ENCODE peak calls at places on chromosomes 5 and 9, in nine cellular contexts. One of them, this sample, is unnamed.

GRCh38 chr5:14781106-14781505 is 90.5 kb downstream of the ANKH start:
- DNase-seq in cardiac septum: no peak
- DNase-seq in stimulated activated CD4-positive, alpha-beta T cell treated with anti-CD3 and anti-CD28 coated beads, Interleukin-2, amount 100 ng/mL, for 24 hours: no peak
- DNase-seq in breast epithelium: no peak
- DNase-seq in A549: no peak
- DNase-seq in neural progenitor cell: no peak
- DNase-seq in NCI-H1092 treated with DMSO at 0.1 percent for 48 hours: no peak
- DNase-seq in hepatic stellate cell: no peak
- DNase-seq in NCI-H1436: no peak
- DNase-seq in this sample: no peak

GRCh38 chr5:1882337-1883119 is at the start of gene IRX4:
- DNase-seq in cardiac septum: no peak
- DNase-seq in stimulated activated CD4-positive, alpha-beta T cell treated with anti-CD3 and anti-CD28 coated beads, Interleukin-2, amount 100 ng/mL, for 24 hours: no peak
- DNase-seq in breast epithelium: no peak
- DNase-seq in A549: peak
- DNase-seq in neural progenitor cell: peak
- DNase-seq in NCI-H1092 treated with DMSO at 0.1 percent for 48 hours: no peak
- DNase-seq in hepatic stellate cell: peak
- DNase-seq in NCI-H1436: no peak
- DNase-seq in this sample: peak

GRCh38 chr9:87292449-87293191 is 205.0 kb upstream of the DAPK1 start:
- DNase-seq in cardiac septum: no peak
- DNase-seq in stimulated activated CD4-positive, alpha-beta T cell treated with anti-CD3 and anti-CD28 coated beads, Interleukin-2, amount 100 ng/mL, for 24 hours: no peak
- DNase-seq in breast epithelium: no peak
- DNase-seq in A549: no peak
- DNase-seq in neural progenitor cell: no peak
- DNase-seq in NCI-H1092 treated with DMSO at 0.1 percent for 48 hours: no peak
- DNase-seq in hepatic stellate cell: no peak
- DNase-seq in NCI-H1436: no peak
- DNase-seq in this sample: no peak

GRCh38 chr5:113215401-113216060 is 219.3 kb downstream of the TSSK1B start:
- DNase-seq in cardiac septum: no peak
- DNase-seq in stimulated activated CD4-positive, alpha-beta T cell treated with anti-CD3 and anti-CD28 coated beads, Interleukin-2, amount 100 ng/mL, for 24 hours: no peak
- DNase-seq in breast epithelium: no peak
- DNase-seq in A549: no peak
- DNase-seq in neural progenitor cell: no peak
- DNase-seq in NCI-H1092 treated with DMSO at 0.1 percent for 48 hours: no peak
- DNase-seq in hepatic stellate cell: no peak
- DNase-seq in NCI-H1436: no peak
- DNase-seq in this sample: no peak

GRCh38 chr9:109908459-109909390 is 128.7 kb downstream of the PALM2AKAP2 start:
- DNase-seq in cardiac septum: no peak
- DNase-seq in stimulated activated CD4-positive, alpha-beta T cell treated with anti-CD3 and anti-CD28 coated beads, Interleukin-2, amount 100 ng/mL, for 24 hours: no peak
- DNase-seq in breast epithelium: no peak
- DNase-seq in A549: no peak
- DNase-seq in neural progenitor cell: no peak
- DNase-seq in NCI-H1092 treated with DMSO at 0.1 percent for 48 hours: no peak
- DNase-seq in hepatic stellate cell: peak
- DNase-seq in NCI-H1436: no peak
- DNase-seq in this sample: no peak

GRCh38 chr5:17455937-17456336 is 42.1 kb upstream of the TAF11L2 start:
- DNase-seq in cardiac septum: no peak
- DNase-seq in stimulated activated CD4-positive, alpha-beta T cell treated with anti-CD3 and anti-CD28 coated beads, Interleukin-2, amount 100 ng/mL, for 24 hours: no peak
- DNase-seq in breast epithelium: no peak
- DNase-seq in A549: no peak
- DNase-seq in neural progenitor cell: no peak
- DNase-seq in NCI-H1092 treated with DMSO at 0.1 percent for 48 hours: no peak
- DNase-seq in hepatic stellate cell: no peak
- DNase-seq in NCI-H1436: no peak
- DNase-seq in this sample: no peak

GRCh38 chr9:88984543-88984883 is 6.8 kb upstream of the S1PR3 start:
- DNase-seq in cardiac septum: no peak
- DNase-seq in stimulated activated CD4-positive, alpha-beta T cell treated with anti-CD3 and anti-CD28 coated beads, Interleukin-2, amount 100 ng/mL, for 24 hours: no peak
- DNase-seq in breast epithelium: no peak
- DNase-seq in A549: no peak
- DNase-seq in neural progenitor cell: no peak
- DNase-seq in NCI-H1092 treated with DMSO at 0.1 percent for 48 hours: no peak
- DNase-seq in hepatic stellate cell: no peak
- DNase-seq in NCI-H1436: no peak
- DNase-seq in this sample: no peak

GRCh38 chr5:145925803-145926202 is 10.6 kb upstream of the SH3RF2 start:
- DNase-seq in cardiac septum: no peak
- DNase-seq in stimulated activated CD4-positive, alpha-beta T cell treated with anti-CD3 and anti-CD28 coated beads, Interleukin-2, amount 100 ng/mL, for 24 hours: no peak
- DNase-seq in breast epithelium: no peak
- DNase-seq in A549: no peak
- DNase-seq in neural progenitor cell: no peak
- DNase-seq in NCI-H1092 treated with DMSO at 0.1 percent for 48 hours: no peak
- DNase-seq in hepatic stellate cell: no peak
- DNase-seq in NCI-H1436: no peak
- DNase-seq in this sample: no peak

GRCh38 chr5:52837068-52837467 is 49.4 kb downstream of the ITGA1 start:
- DNase-seq in cardiac septum: no peak
- DNase-seq in stimulated activated CD4-positive, alpha-beta T cell treated with anti-CD3 and anti-CD28 coated beads, Interleukin-2, amount 100 ng/mL, for 24 hours: no peak
- DNase-seq in breast epithelium: no peak
- DNase-seq in A549: no peak
- DNase-seq in neural progenitor cell: peak
- DNase-seq in NCI-H1092 treated with DMSO at 0.1 percent for 48 hours: no peak
- DNase-seq in hepatic stellate cell: no peak
- DNase-seq in NCI-H1436: no peak
- DNase-seq in this sample: no peak

GRCh38 chr9:105415344-105415980 is 32.4 kb upstream of the FSD1L start:
- DNase-seq in cardiac septum: no peak
- DNase-seq in stimulated activated CD4-positive, alpha-beta T cell treated with anti-CD3 and anti-CD28 coated beads, Interleukin-2, amount 100 ng/mL, for 24 hours: peak
- DNase-seq in breast epithelium: no peak
- DNase-seq in A549: peak
- DNase-seq in neural progenitor cell: peak
- DNase-seq in NCI-H1092 treated with DMSO at 0.1 percent for 48 hours: peak
- DNase-seq in hepatic stellate cell: peak
- DNase-seq in NCI-H1436: peak
- DNase-seq in this sample: no peak

GRCh38 chr5:157540707-157541451 is 34.7 kb downstream of the ADAM19 start:
- DNase-seq in cardiac septum: peak
- DNase-seq in stimulated activated CD4-positive, alpha-beta T cell treated with anti-CD3 and anti-CD28 coated beads, Interleukin-2, amount 100 ng/mL, for 24 hours: peak
- DNase-seq in breast epithelium: no peak
- DNase-seq in A549: no peak
- DNase-seq in neural progenitor cell: peak
- DNase-seq in NCI-H1092 treated with DMSO at 0.1 percent for 48 hours: no peak
- DNase-seq in hepatic stellate cell: peak
- DNase-seq in NCI-H1436: no peak
- DNase-seq in this sample: no peak

GRCh38 chr9:129836342-129837007 is 1.2 kb downstream of the USP20 start:
- DNase-seq in cardiac septum: no peak
- DNase-seq in stimulated activated CD4-positive, alpha-beta T cell treated with anti-CD3 and anti-CD28 coated beads, Interleukin-2, amount 100 ng/mL, for 24 hours: peak
- DNase-seq in breast epithelium: no peak
- DNase-seq in A549: peak
- DNase-seq in neural progenitor cell: peak
- DNase-seq in NCI-H1092 treated with DMSO at 0.1 percent for 48 hours: no peak
- DNase-seq in hepatic stellate cell: no peak
- DNase-seq in NCI-H1436: no peak
- DNase-seq in this sample: no peak

GRCh38 chr5:139708877-139709586 is 60.9 kb downstream of the CXXC5 start:
- DNase-seq in cardiac septum: peak
- DNase-seq in stimulated activated CD4-positive, alpha-beta T cell treated with anti-CD3 and anti-CD28 coated beads, Interleukin-2, amount 100 ng/mL, for 24 hours: no peak
- DNase-seq in breast epithelium: no peak
- DNase-seq in A549: no peak
- DNase-seq in neural progenitor cell: peak
- DNase-seq in NCI-H1092 treated with DMSO at 0.1 percent for 48 hours: peak
- DNase-seq in hepatic stellate cell: peak
- DNase-seq in NCI-H1436: peak
- DNase-seq in this sample: no peak

This sample was measured in chondrocyte.